ENCODE peak calls at places on chromosomes 5 and 9, in nine cellular contexts. One of them, this sample, is unnamed.

GRCh38 chr5:39547548-39548154 is 122.9 kb upstream of the DAB2 start:
- DNase-seq in NB4: peak; percentile 57
- DNase-seq in heart right ventricle: no peak
- DNase-seq in omental fat pad: no peak
- DNase-seq in endothelial cell: peak; percentile 45
- DNase-seq in neural progenitor cell: peak; percentile 67
- DNase-seq in nephron progenitor cell: peak; percentile 25
- DNase-seq in GM12865: peak; percentile 21
- DNase-seq in GM12878: no peak
- DNase-seq in this sample: no peak

GRCh38 chr9:87447547-87448432 is 49.9 kb upstream of the DAPK1 start:
- DNase-seq in NB4: no peak
- DNase-seq in heart right ventricle: no peak
- DNase-seq in omental fat pad: no peak
- DNase-seq in endothelial cell: no peak
- DNase-seq in neural progenitor cell: no peak
- DNase-seq in nephron progenitor cell: no peak
- DNase-seq in GM12865: no peak
- DNase-seq in GM12878: no peak
- DNase-seq in this sample: no peak

GRCh38 chr5:178069909-178070308 is 43.4 kb upstream of the N4BP3 start:
- DNase-seq in NB4: peak; percentile 77
- DNase-seq in heart right ventricle: no peak
- DNase-seq in omental fat pad: no peak
- DNase-seq in endothelial cell: peak; percentile 71
- DNase-seq in neural progenitor cell: peak; percentile 63
- DNase-seq in nephron progenitor cell: peak; percentile 27
- DNase-seq in GM12865: peak; percentile 61
- DNase-seq in GM12878: no peak
- DNase-seq in this sample: no peak

GRCh38 chr5:91382530-91383026 is 539 bp downstream of the ARRDC3 start:
- DNase-seq in NB4: peak; percentile 67
- DNase-seq in heart right ventricle: no peak
- DNase-seq in omental fat pad: no peak
- DNase-seq in endothelial cell: no peak
- DNase-seq in neural progenitor cell: peak; percentile 48
- DNase-seq in nephron progenitor cell: no peak
- DNase-seq in GM12865: peak; percentile 64
- DNase-seq in GM12878: peak; percentile 31
- DNase-seq in this sample: peak; percentile 41

GRCh38 chr5:141369994-141370848 is at the start of gene PCDHGB3:
- DNase-seq in NB4: peak; percentile 77
- DNase-seq in heart right ventricle: no peak
- DNase-seq in omental fat pad: no peak
- DNase-seq in endothelial cell: no peak
- DNase-seq in neural progenitor cell: no peak
- DNase-seq in nephron progenitor cell: no peak
- DNase-seq in GM12865: peak; percentile 83
- DNase-seq in GM12878: no peak
- DNase-seq in this sample: no peak

GRCh38 chr9:113352411-113352810 is 3.1 kb downstream of the BSPRY start:
- DNase-seq in NB4: no peak
- DNase-seq in heart right ventricle: no peak
- DNase-seq in omental fat pad: no peak
- DNase-seq in endothelial cell: no peak
- DNase-seq in neural progenitor cell: no peak
- DNase-seq in nephron progenitor cell: no peak
- DNase-seq in GM12865: no peak
- DNase-seq in GM12878: no peak
- DNase-seq in this sample: no peak

GRCh38 chr9:80382523-80382922 is 810.8 kb downstream of the TLE4 start:
- DNase-seq in NB4: no peak
- DNase-seq in heart right ventricle: no peak
- DNase-seq in omental fat pad: no peak
- DNase-seq in endothelial cell: no peak
- DNase-seq in neural progenitor cell: no peak
- DNase-seq in nephron progenitor cell: no peak
- DNase-seq in GM12865: no peak
- DNase-seq in GM12878: no peak
- DNase-seq in this sample: no peak

GRCh38 chr5:144864113-144864512 is 693.4 kb downstream of the KCTD16 start:
- DNase-seq in NB4: no peak
- DNase-seq in heart right ventricle: no peak
- DNase-seq in omental fat pad: no peak
- DNase-seq in endothelial cell: no peak
- DNase-seq in neural progenitor cell: no peak
- DNase-seq in nephron progenitor cell: no peak
- DNase-seq in GM12865: peak; percentile 5
- DNase-seq in GM12878: no peak
- DNase-seq in this sample: no peak

GRCh38 chr5:163408311-163408923 is 29.0 kb upstream of the CCNG1 start:
- DNase-seq in NB4: peak; percentile 71
- DNase-seq in heart right ventricle: peak; percentile 20
- DNase-seq in omental fat pad: no peak
- DNase-seq in endothelial cell: peak; percentile 61
- DNase-seq in neural progenitor cell: peak; percentile 62
- DNase-seq in nephron progenitor cell: peak; percentile 73
- DNase-seq in GM12865: peak; percentile 69
- DNase-seq in GM12878: peak; percentile 25
- DNase-seq in this sample: peak; percentile 51

GRCh38 chr9:8115570-8115969 is 316.0 kb upstream of the DMAC1 start:
- DNase-seq in NB4: no peak
- DNase-seq in heart right ventricle: no peak
- DNase-seq in omental fat pad: no peak
- DNase-seq in endothelial cell: no peak
- DNase-seq in neural progenitor cell: no peak
- DNase-seq in nephron progenitor cell: no peak
- DNase-seq in GM12865: no peak
- DNase-seq in GM12878: no peak
- DNase-seq in this sample: no peak

GRCh38 chr5:171469336-171469735 is 49.9 kb downstream of the FGF18 start:
- DNase-seq in NB4: no peak
- DNase-seq in heart right ventricle: no peak
- DNase-seq in omental fat pad: no peak
- DNase-seq in endothelial cell: no peak
- DNase-seq in neural progenitor cell: peak; percentile 48
- DNase-seq in nephron progenitor cell: no peak
- DNase-seq in GM12865: no peak
- DNase-seq in GM12878: no peak
- DNase-seq in this sample: no peak

GRCh38 chr9:112028242-112029221 is 131.9 kb downstream of the UGCG start:
- DNase-seq in NB4: no peak
- DNase-seq in heart right ventricle: no peak
- DNase-seq in omental fat pad: no peak
- DNase-seq in endothelial cell: no peak
- DNase-seq in neural progenitor cell: no peak
- DNase-seq in nephron progenitor cell: no peak
- DNase-seq in GM12865: peak; percentile 97
- DNase-seq in GM12878: peak; percentile 98
- DNase-seq in this sample: no peak

GRCh38 chr9:99193466-99193821 is 28.3 kb downstream of the ALG2 start:
- DNase-seq in NB4: no peak
- DNase-seq in heart right ventricle: no peak
- DNase-seq in omental fat pad: no peak
- DNase-seq in endothelial cell: no peak
- DNase-seq in neural progenitor cell: no peak
- DNase-seq in nephron progenitor cell: no peak
- DNase-seq in GM12865: no peak
- DNase-seq in GM12878: no peak
- DNase-seq in this sample: no peak

GRCh38 chr9:99192786-99193465 is 28.8 kb downstream of the ALG2 start:
- DNase-seq in NB4: peak; percentile 28
- DNase-seq in heart right ventricle: no peak
- DNase-seq in omental fat pad: no peak
- DNase-seq in endothelial cell: no peak
- DNase-seq in neural progenitor cell: no peak
- DNase-seq in nephron progenitor cell: no peak
- DNase-seq in GM12865: no peak
- DNase-seq in GM12878: no peak
- DNase-seq in this sample: no peak

GRCh38 chr9:99199938-99200539 is 21.7 kb downstream of the ALG2 start:
- DNase-seq in NB4: no peak
- DNase-seq in heart right ventricle: no peak
- DNase-seq in omental fat pad: no peak
- DNase-seq in endothelial cell: no peak
- DNase-seq in neural progenitor cell: no peak
- DNase-seq in nephron progenitor cell: no peak
- DNase-seq in GM12865: peak; percentile 74
- DNase-seq in GM12878: no peak
- DNase-seq in this sample: no peak

GRCh38 chr9:99197987-99198386 is 23.8 kb downstream of the ALG2 start:
- DNase-seq in NB4: no peak
- DNase-seq in heart right ventricle: no peak
- DNase-seq in omental fat pad: no peak
- DNase-seq in endothelial cell: no peak
- DNase-seq in neural progenitor cell: peak; percentile 41
- DNase-seq in nephron progenitor cell: no peak
- DNase-seq in GM12865: no peak
- DNase-seq in GM12878: no peak
- DNase-seq in this sample: no peak

GRCh38 chr9:99197124-99197630 is 24.6 kb downstream of the ALG2 start:
- DNase-seq in NB4: no peak
- DNase-seq in heart right ventricle: no peak
- DNase-seq in omental fat pad: no peak
- DNase-seq in endothelial cell: no peak
- DNase-seq in neural progenitor cell: no peak
- DNase-seq in nephron progenitor cell: no peak
- DNase-seq in GM12865: no peak
- DNase-seq in GM12878: no peak
- DNase-seq in this sample: no peak
- TF ChIP-seq CTCF in NB4: no peak
- TF ChIP-seq CTCF in heart right ventricle: no peak
- TF ChIP-seq CTCF in omental fat pad: no peak
- TF ChIP-seq CTCF in endothelial cell: no peak
- TF ChIP-seq CTCF in neural progenitor cell: no peak
- TF ChIP-seq CTCF in nephron progenitor cell: no peak
- TF ChIP-seq CTCF in GM12865: no peak
- TF ChIP-seq CTCF in GM12878: no peak
- TF ChIP-seq CTCF in this sample: no peak

DNA sequence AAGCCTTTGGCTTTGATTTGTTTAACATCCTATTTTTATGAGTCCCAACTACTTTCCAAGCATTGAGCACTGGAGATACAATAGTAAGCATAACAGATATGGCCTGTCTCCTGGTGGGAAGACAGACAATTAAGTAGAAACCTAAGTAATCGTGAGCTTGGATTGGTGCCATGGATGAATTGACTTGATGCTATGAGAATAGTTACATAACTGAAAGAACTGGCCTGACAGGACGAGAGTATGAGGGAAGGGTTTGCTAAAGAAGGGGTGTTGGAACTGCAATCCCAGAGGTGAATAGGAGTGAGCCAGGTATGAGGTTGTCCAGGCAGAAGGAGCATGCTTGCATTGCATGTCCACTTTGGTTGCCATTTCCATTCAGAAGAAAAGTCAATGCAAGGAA is 52.4 kb downstream of the GPR21 start:
- DNase-seq in NB4: no peak
- DNase-seq in heart right ventricle: no peak
- DNase-seq in omental fat pad: no peak
- DNase-seq in endothelial cell: no peak
- DNase-seq in neural progenitor cell: no peak
- DNase-seq in nephron progenitor cell: no peak
- DNase-seq in GM12865: no peak
- DNase-seq in GM12878: no peak
- DNase-seq in this sample: no peak
- TF ChIP-seq CTCF in NB4: no peak
- TF ChIP-seq CTCF in heart right ventricle: no peak
- TF ChIP-seq CTCF in omental fat pad: no peak
- TF ChIP-seq CTCF in endothelial cell: no peak
- TF ChIP-seq CTCF in neural progenitor cell: no peak
- TF ChIP-seq CTCF in nephron progenitor cell: no peak
- TF ChIP-seq CTCF in GM12865: no peak
- TF ChIP-seq CTCF in GM12878: no peak
- TF ChIP-seq CTCF in this sample: no peak

DNA sequence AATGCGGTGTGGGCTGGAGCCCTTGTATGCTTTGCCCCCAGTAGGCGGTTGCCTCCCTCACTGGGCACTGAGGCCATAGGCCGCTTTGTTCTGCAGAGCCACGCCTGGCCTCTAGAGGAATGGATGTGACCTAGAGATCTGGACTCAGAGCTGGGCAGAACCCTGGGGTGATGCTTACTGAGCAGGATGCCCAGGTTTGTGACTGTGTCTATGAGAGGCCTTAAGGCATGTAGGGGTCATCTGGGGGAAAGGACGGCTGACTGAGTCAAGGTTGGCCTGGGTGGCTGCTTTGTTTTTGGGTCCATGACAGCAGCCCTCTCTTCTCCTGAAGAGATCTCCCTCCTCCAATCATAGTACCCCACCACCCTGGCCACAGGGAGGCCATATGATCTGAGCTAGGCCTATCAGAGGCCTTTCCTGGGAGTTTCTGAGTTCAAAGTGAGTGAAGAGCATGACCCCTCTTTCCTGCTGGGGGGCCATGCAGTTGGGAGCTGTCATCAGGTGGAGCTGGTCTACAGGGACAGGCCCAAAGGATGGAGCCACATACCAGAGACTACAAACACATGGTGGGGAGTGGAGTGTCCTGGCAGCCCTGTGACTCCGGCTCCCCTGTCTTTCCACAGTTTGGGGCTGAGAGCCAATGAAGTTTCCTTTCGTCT is 165.5 kb downstream of the AUH start:
- DNase-seq in NB4: no peak
- DNase-seq in heart right ventricle: no peak
- DNase-seq in omental fat pad: no peak
- DNase-seq in endothelial cell: no peak
- DNase-seq in neural progenitor cell: no peak
- DNase-seq in nephron progenitor cell: no peak
- DNase-seq in GM12865: no peak
- DNase-seq in GM12878: no peak
- DNase-seq in this sample: no peak
- TF ChIP-seq CTCF in NB4: no peak
- TF ChIP-seq CTCF in heart right ventricle: no peak
- TF ChIP-seq CTCF in omental fat pad: no peak
- TF ChIP-seq CTCF in endothelial cell: no peak
- TF ChIP-seq CTCF in neural progenitor cell: no peak
- TF ChIP-seq CTCF in nephron progenitor cell: no peak
- TF ChIP-seq CTCF in GM12865: no peak
- TF ChIP-seq CTCF in GM12878: no peak
- TF ChIP-seq CTCF in this sample: no peak

GRCh38 chr9:757246-757881 is 84.1 kb upstream of the DMRT1 start:
- DNase-seq in NB4: peak; percentile 95
- DNase-seq in heart right ventricle: no peak
- DNase-seq in omental fat pad: no peak
- DNase-seq in endothelial cell: peak; percentile 31
- DNase-seq in neural progenitor cell: peak; percentile 68
- DNase-seq in nephron progenitor cell: peak; percentile 8
- DNase-seq in GM12865: peak; percentile 46
- DNase-seq in GM12878: no peak
- DNase-seq in this sample: peak; percentile 33
- TF ChIP-seq CTCF in NB4: peak; percentile 84
- TF ChIP-seq CTCF in heart right ventricle: peak; percentile 58
- TF ChIP-seq CTCF in omental fat pad: no peak
- TF ChIP-seq CTCF in endothelial cell: peak; percentile 44
- TF ChIP-seq CTCF in neural progenitor cell: peak; percentile 66
- TF ChIP-seq CTCF in nephron progenitor cell: peak; percentile 43
- TF ChIP-seq CTCF in GM12865: peak; percentile 35
- TF ChIP-seq CTCF in GM12878: peak; percentile 26
- TF ChIP-seq CTCF in this sample: peak; percentile 75